ENCODE peak calls at places on chromosomes 12 and 14, in five cellular contexts. One of them, this sample, is unnamed.

GRCh38 chr14:91241848-91242247 is 2.7 kb downstream of the GPR68 start:
- DNase-seq in AG10803: no peak
- DNase-seq in PC-3: no peak
- DNase-seq in activated T-cell treated with anti-CD3 and anti-CD28 coated beads for 1 hour: no peak
- DNase-seq in SW 1271: no peak
- DNase-seq in this sample: no peak

GRCh38 chr12:125276567-125276966 is 211.3 kb downstream of the AACS start:
- DNase-seq in AG10803: no peak
- DNase-seq in PC-3: no peak
- DNase-seq in activated T-cell treated with anti-CD3 and anti-CD28 coated beads for 1 hour: no peak
- DNase-seq in SW 1271: no peak
- DNase-seq in this sample: no peak

GRCh38 chr12:25283006-25283405 is 32.3 kb upstream of the KRAS start:
- DNase-seq in AG10803: no peak
- DNase-seq in PC-3: no peak
- DNase-seq in activated T-cell treated with anti-CD3 and anti-CD28 coated beads for 1 hour: no peak
- DNase-seq in SW 1271: no peak
- DNase-seq in this sample: no peak

GRCh38 chr12:55929306-55929791 is 1.6 kb upstream of the DGKA start:
- DNase-seq in AG10803: no peak
- DNase-seq in PC-3: no peak
- DNase-seq in activated T-cell treated with anti-CD3 and anti-CD28 coated beads for 1 hour: peak
- DNase-seq in SW 1271: no peak
- DNase-seq in this sample: no peak

GRCh38 chr14:71852201-71852600 is 80.0 kb upstream of the RGS6 start:
- DNase-seq in AG10803: no peak
- DNase-seq in PC-3: no peak
- DNase-seq in activated T-cell treated with anti-CD3 and anti-CD28 coated beads for 1 hour: no peak
- DNase-seq in SW 1271: no peak
- DNase-seq in this sample: no peak

GRCh38 chr14:38404100-38404541 is 148.2 kb upstream of the CLEC14A start:
- DNase-seq in AG10803: peak
- DNase-seq in PC-3: peak
- DNase-seq in activated T-cell treated with anti-CD3 and anti-CD28 coated beads for 1 hour: no peak
- DNase-seq in SW 1271: no peak
- DNase-seq in this sample: no peak

GRCh38 chr14:68811161-68811560 is 18.3 kb upstream of the ZFP36L1 start:
- DNase-seq in AG10803: no peak
- DNase-seq in PC-3: no peak
- DNase-seq in activated T-cell treated with anti-CD3 and anti-CD28 coated beads for 1 hour: no peak
- DNase-seq in SW 1271: no peak
- DNase-seq in this sample: no peak

GRCh38 chr12:19652391-19652790 is 213.1 kb downstream of the AEBP2 start:
- DNase-seq in AG10803: peak
- DNase-seq in PC-3: no peak
- DNase-seq in activated T-cell treated with anti-CD3 and anti-CD28 coated beads for 1 hour: no peak
- DNase-seq in SW 1271: no peak
- DNase-seq in this sample: no peak

GRCh38 chr12:21925296-21925913 is 15.8 kb downstream of the ABCC9 start:
- DNase-seq in AG10803: no peak
- DNase-seq in PC-3: no peak
- DNase-seq in activated T-cell treated with anti-CD3 and anti-CD28 coated beads for 1 hour: no peak
- DNase-seq in SW 1271: no peak
- DNase-seq in this sample: no peak

GRCh38 chr12:93156091-93156490 is 221.6 kb upstream of the NUDT4 start:
- DNase-seq in AG10803: no peak
- DNase-seq in PC-3: no peak
- DNase-seq in activated T-cell treated with anti-CD3 and anti-CD28 coated beads for 1 hour: no peak
- DNase-seq in SW 1271: no peak
- DNase-seq in this sample: no peak

GRCh38 chr12:22631863-22632463 is 7.0 kb downstream of the ETNK1 start:
- DNase-seq in AG10803: peak
- DNase-seq in PC-3: peak
- DNase-seq in activated T-cell treated with anti-CD3 and anti-CD28 coated beads for 1 hour: no peak
- DNase-seq in SW 1271: no peak
- DNase-seq in this sample: peak

GRCh38 chr12:112792743-112793142 is 1.2 kb downstream of the RPH3A start:
- DNase-seq in AG10803: no peak
- DNase-seq in PC-3: no peak
- DNase-seq in activated T-cell treated with anti-CD3 and anti-CD28 coated beads for 1 hour: no peak
- DNase-seq in SW 1271: no peak
- DNase-seq in this sample: no peak

GRCh38 chr12:120013659-120014380 is 24.8 kb downstream of the BICDL1 start:
- DNase-seq in AG10803: no peak
- DNase-seq in PC-3: peak
- DNase-seq in activated T-cell treated with anti-CD3 and anti-CD28 coated beads for 1 hour: no peak
- DNase-seq in SW 1271: no peak
- DNase-seq in this sample: no peak

GRCh38 chr14:35416108-35416750 is 11.7 kb upstream of the NFKBIA start:
- DNase-seq in AG10803: no peak
- DNase-seq in PC-3: peak
- DNase-seq in activated T-cell treated with anti-CD3 and anti-CD28 coated beads for 1 hour: peak
- DNase-seq in SW 1271: no peak
- DNase-seq in this sample: peak

GRCh38 chr14:24250354-24250753 is 7.9 kb upstream of the TINF2 start:
- DNase-seq in AG10803: no peak
- DNase-seq in PC-3: no peak
- DNase-seq in activated T-cell treated with anti-CD3 and anti-CD28 coated beads for 1 hour: no peak
- DNase-seq in SW 1271: no peak
- DNase-seq in this sample: no peak

GRCh38 chr12:7869137-7869536 is 3.6 kb downstream of the SLC2A14 start:
- DNase-seq in AG10803: peak
- DNase-seq in PC-3: peak
- DNase-seq in activated T-cell treated with anti-CD3 and anti-CD28 coated beads for 1 hour: no peak
- DNase-seq in SW 1271: no peak
- DNase-seq in this sample: no peak

GRCh38 chr12:42760550-42760949 is 171.0 kb upstream of the PRICKLE1 start:
- DNase-seq in AG10803: no peak
- DNase-seq in PC-3: no peak
- DNase-seq in activated T-cell treated with anti-CD3 and anti-CD28 coated beads for 1 hour: no peak
- DNase-seq in SW 1271: no peak
- DNase-seq in this sample: no peak

GRCh38 chr12:132279930-132280329 is 49.5 kb downstream of the GALNT9 start:
- DNase-seq in AG10803: no peak
- DNase-seq in PC-3: no peak
- DNase-seq in activated T-cell treated with anti-CD3 and anti-CD28 coated beads for 1 hour: no peak
- DNase-seq in SW 1271: no peak
- DNase-seq in this sample: no peak

GRCh38 chr14:75280831-75281690 is 2.4 kb downstream of the FOS start:
- DNase-seq in AG10803: peak
- DNase-seq in PC-3: no peak
- DNase-seq in activated T-cell treated with anti-CD3 and anti-CD28 coated beads for 1 hour: no peak
- DNase-seq in SW 1271: no peak
- DNase-seq in this sample: no peak

GRCh38 chr12:116160196-116160595 is 117.3 kb downstream of the MED13L start:
- DNase-seq in AG10803: peak
- DNase-seq in PC-3: peak
- DNase-seq in activated T-cell treated with anti-CD3 and anti-CD28 coated beads for 1 hour: no peak
- DNase-seq in SW 1271: peak
- DNase-seq in this sample: no peak

GRCh38 chr14:104682107-104682593 is 7.3 kb upstream of the INF2 start:
- DNase-seq in AG10803: no peak
- DNase-seq in PC-3: peak
- DNase-seq in activated T-cell treated with anti-CD3 and anti-CD28 coated beads for 1 hour: no peak
- DNase-seq in SW 1271: no peak
- DNase-seq in this sample: peak

GRCh38 chr12:113762849-113763816 is 203.0 kb downstream of the RBM19 start:
- DNase-seq in AG10803: no peak
- DNase-seq in PC-3: no peak
- DNase-seq in activated T-cell treated with anti-CD3 and anti-CD28 coated beads for 1 hour: no peak
- DNase-seq in SW 1271: no peak
- DNase-seq in this sample: no peak

GRCh38 chr14:32468955-32469354 is 139.9 kb downstream of the AKAP6 start:
- DNase-seq in AG10803: peak
- DNase-seq in PC-3: peak
- DNase-seq in activated T-cell treated with anti-CD3 and anti-CD28 coated beads for 1 hour: no peak
- DNase-seq in SW 1271: no peak
- DNase-seq in this sample: no peak

GRCh38 chr14:38207830-38208815 is at the start of gene SSTR1:
- DNase-seq in AG10803: peak
- DNase-seq in PC-3: no peak
- DNase-seq in activated T-cell treated with anti-CD3 and anti-CD28 coated beads for 1 hour: no peak
- DNase-seq in SW 1271: no peak
- DNase-seq in this sample: no peak